ENCODE peak calls at places on chromosomes 16 and 17, in four cellular contexts. E is PC-9; H is fibroblast of the conjunctiva; S is stimulated activated CD8-positive, alpha-beta memory T cell treated with anti-CD3 and anti-CD28 coated beads, Interleukin-15, amount 100 ng/mL, for 48 hours. P is an unnamed sample.

GRCh38 chr16:82629441-82630027 is 2.8 kb downstream of the CDH13 start:
- DNase-seq in H (no peak), S (no peak), E (no peak), P (no peak)

GRCh38 chr17:20142268-20142667 is 133.1 kb downstream of the SPECC1 start:
- DNase-seq in S (no peak), E (no peak), H (no peak), P (no peak)

GRCh38 chr17:67390006-67390645 is 13.0 kb downstream of the PITPNC1 start:
- DNase-seq in S (no peak), H (no peak), E (no peak), P (no peak)

GRCh38 chr16:84137769-84138357 is 7.1 kb downstream of the HSDL1 start:
- DNase-seq in H (no peak), E (no peak), S (no peak), P (no peak)

GRCh38 chr17:13157656-13158055 is 139.8 kb upstream of the ELAC2 start:
- DNase-seq in E (no peak), H (no peak), S (no peak), P (no peak)

GRCh38 chr17:17877548-17878358 is 41.0 kb upstream of the SREBF1 start:
- DNase-seq in S (no peak), H (peak), E (no peak), P (peak)

GRCh38 chr16:48583075-48584065 is 26.6 kb downstream of the N4BP1 start:
- DNase-seq in E (no peak), H (no peak), S (no peak), P (no peak)

GRCh38 chr17:66939461-66940114 is 24.9 kb upstream of the CACNG4 start:
- DNase-seq in H (no peak), E (no peak), S (no peak), P (no peak)